ENCODE peak calls at places on chromosomes 1 and 21, in seven cellular contexts. R is endodermal cell, L is K562, T is fibroblast of lung, D is GM12865, M is aorta, J is cardiac fibroblast. P is an unnamed sample.

GRCh38 chr21:26226724-26227123 is 56.2 kb upstream of the APP start:
- DNase-seq in R (no peak), L (no peak), T (no peak), D (no peak), M (no peak), J (no peak), P (no peak)

GRCh38 chr1:197481101-197481500 is 213.0 kb downstream of the CRB1 start:
- DNase-seq in R (no peak), L (no peak), T (no peak), D (peak; percentile 68), M (no peak), J (no peak), P (no peak)

GRCh38 chr1:66371233-66372005 is 162.5 kb upstream of the SGIP1 start:
- DNase-seq in R (no peak), L (no peak), T (peak; percentile 80), D (peak; percentile 74), M (peak; percentile 55), J (peak; percentile 88), P (no peak)

GRCh38 chr1:34794001-34794789 is 1.4 kb downstream of the GJA4 start:
- DNase-seq in R (no peak), L (no peak), T (no peak), D (no peak), M (no peak), J (no peak), P (no peak)

GRCh38 chr1:163440090-163440489 is 118.3 kb downstream of the NUF2 start:
- DNase-seq in R (no peak), L (no peak), T (no peak), D (no peak), M (no peak), J (no peak), P (no peak)

GRCh38 chr21:36700961-36701911 is 2.3 kb downstream of the SIM2 start:
- DNase-seq in R (peak; percentile 80), L (peak; percentile 12), T (no peak), D (no peak), M (peak; percentile 37), J (no peak), P (no peak)

GRCh38 chr21:17682924-17683323 is 70.2 kb upstream of the BTG3 start:
- DNase-seq in R (no peak), L (no peak), T (no peak), D (no peak), M (no peak), J (no peak), P (no peak)

GRCh38 chr1:169601096-169601881 is 15.0 kb upstream of the F5 start:
- DNase-seq in R (no peak), L (peak; percentile 20), T (peak; percentile 25), D (peak; percentile 54), M (no peak), J (peak; percentile 58), P (no peak)

GRCh38 chr1:180600301-180600700 is 31.5 kb upstream of the XPR1 start:
- DNase-seq in R (no peak), L (no peak), T (no peak), D (no peak), M (no peak), J (no peak), P (no peak)

GRCh38 chr1:180745098-180745497 is 113.3 kb downstream of the XPR1 start:
- DNase-seq in R (no peak), L (no peak), T (no peak), D (no peak), M (no peak), J (no peak), P (no peak)

GRCh38 chr1:22139066-22139594 is 3.8 kb downstream of the WNT4 start:
- DNase-seq in R (no peak), L (no peak), T (no peak), D (no peak), M (no peak), J (no peak), P (no peak)

GRCh38 chr1:198246331-198246730 is 89.5 kb downstream of the NEK7 start:
- DNase-seq in R (peak; percentile 78), L (no peak), T (peak; percentile 47), D (no peak), M (no peak), J (no peak), P (no peak)

GRCh38 chr1:11787251-11787803 is 18.4 kb downstream of the MTHFR start:
- DNase-seq in R (peak; percentile 83), L (no peak), T (peak; percentile 62), D (no peak), M (peak; percentile 81), J (peak; percentile 51), P (no peak)

GRCh38 chr1:38077523-38078147 is 31.0 kb upstream of the POU3F1 start:
- DNase-seq in R (no peak), L (no peak), T (peak; percentile 24), D (no peak), M (no peak), J (no peak), P (no peak)

GRCh38 chr1:159957824-159958268 is 3.8 kb upstream of the SLAMF9 start:
- DNase-seq in R (no peak), L (peak; percentile 43), T (no peak), D (no peak), M (no peak), J (no peak), P (no peak)

GRCh38 chr1:16418823-16419425 is 18.3 kb downstream of the SPATA21 start:
- DNase-seq in R (no peak), L (no peak), T (no peak), D (no peak), M (no peak), J (peak; percentile 40), P (no peak)

GRCh38 chr1:199161766-199162303 is 523.0 kb downstream of the PTPRC start:
- DNase-seq in R (no peak), L (no peak), T (no peak), D (no peak), M (no peak), J (no peak), P (no peak)

GRCh38 chr21:16176570-16176969 is 446.8 kb downstream of the USP25 start:
- DNase-seq in R (no peak), L (no peak), T (peak; percentile 25), D (no peak), M (no peak), J (peak; percentile 34), P (no peak)

GRCh38 chr1:61910035-61910434 is 167.8 kb downstream of the PATJ start:
- DNase-seq in R (no peak), L (no peak), T (no peak), D (no peak), M (no peak), J (no peak), P (no peak)

GRCh38 chr1:108190686-108191416 is 9.3 kb downstream of the SLC25A24 start:
- DNase-seq in R (no peak), L (no peak), T (no peak), D (peak; percentile 70), M (no peak), J (peak; percentile 50), P (no peak)

GRCh38 chr1:8423702-8424538 is 106.0 kb downstream of the SLC45A1 start:
- DNase-seq in R (peak; percentile 92), L (peak; percentile 78), T (peak; percentile 78), D (peak; percentile 66), M (peak; percentile 70), J (peak; percentile 59), P (no peak)

DNA sequence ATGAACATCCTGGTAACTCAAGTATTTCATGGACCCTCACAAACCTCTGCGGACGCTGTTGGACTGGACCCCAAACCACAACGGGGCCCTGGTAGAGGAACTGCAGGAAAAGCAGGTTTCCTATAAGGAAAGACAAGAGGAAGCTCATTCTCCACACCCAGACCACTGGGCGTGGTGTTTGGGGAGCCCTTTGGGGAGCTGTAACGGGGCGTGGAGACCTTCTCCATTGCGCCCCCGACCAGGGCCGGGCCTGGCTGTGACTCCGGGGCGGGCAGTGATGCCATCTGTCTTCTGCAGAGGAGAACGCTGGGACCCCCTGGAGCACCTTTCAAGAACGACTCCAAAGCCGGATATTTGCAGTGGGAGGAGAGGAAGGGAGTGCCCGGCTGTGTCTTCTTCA is 30.0 kb upstream of the AGPAT3 start:
- DNase-seq in R (no peak), L (no peak), T (no peak), D (no peak), M (no peak), J (no peak), P (no peak)
- H3K4me3 ChIP-seq in R (no peak overlapping the region), L (no peak overlapping the region), T (no peak overlapping the region), D (no peak overlapping the region), M (no peak overlapping the region), J (no peak overlapping the region), P (no peak overlapping the region)

DNA sequence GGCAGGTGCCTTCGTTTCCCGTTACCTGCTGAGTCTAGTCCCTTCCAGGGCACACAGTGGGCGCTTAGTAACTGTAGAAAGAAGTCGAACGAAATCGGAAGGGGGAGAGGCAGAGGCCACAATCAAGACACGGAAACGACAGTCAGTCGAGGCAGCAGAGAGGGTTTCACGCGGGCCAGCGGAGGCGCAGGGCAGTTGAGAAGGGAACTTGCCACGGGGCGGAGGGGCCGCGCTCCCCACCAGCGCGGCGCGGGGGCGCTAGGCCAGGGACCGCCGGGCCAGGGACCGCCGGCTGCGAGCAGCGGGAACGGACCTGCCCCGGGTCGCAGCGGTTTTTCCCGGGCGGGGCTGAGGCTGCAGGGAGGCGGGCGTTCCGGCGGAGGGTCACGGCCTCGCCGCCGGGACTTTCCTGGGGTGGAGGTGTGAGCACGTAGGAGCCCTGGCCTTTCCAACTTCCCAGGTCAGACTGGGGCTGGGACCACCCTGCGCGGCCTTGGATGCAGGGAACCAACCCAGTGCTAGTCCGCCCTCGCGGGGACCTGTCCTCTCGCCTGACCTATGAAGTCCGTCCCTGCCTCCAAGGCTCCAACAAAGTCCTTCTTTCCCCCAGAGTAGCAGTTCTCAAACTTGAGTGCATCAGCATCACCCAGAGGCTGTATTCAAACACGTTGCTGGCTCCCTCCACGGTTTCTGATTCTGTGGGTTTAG is 150.1 kb upstream of the FGGY start:
- DNase-seq in R (peak; percentile 85), L (no peak), T (peak; percentile 30), D (peak; percentile 78), M (peak; percentile 75), J (peak; percentile 40), P (peak; percentile 55)
- H3K4me3 ChIP-seq in R (peak overlapping the region; percentile 75), L (no peak overlapping the region), T (peak overlapping the region; percentile 49), D (peak overlapping the region; percentile 53), M (peak overlapping the region; percentile 1), J (peak overlapping the region; percentile 54), P (peak overlapping the region; percentile 21)

GRCh38 chr1:28437924-28438699 is 67.7 kb upstream of the RCC1 start:
- DNase-seq in R (peak; percentile 58), L (peak; percentile 26), T (peak; percentile 98), D (peak; percentile 18), M (peak; percentile 92), J (peak; percentile 97), P (peak; percentile 93)
- H3K4me3 ChIP-seq in R (no peak overlapping the region), L (peak overlapping the region; percentile 2), T (peak overlapping the region; percentile 41), D (no peak overlapping the region), M (no peak overlapping the region), J (peak overlapping the region; percentile 35), P (peak overlapping the region; percentile 15)

DNA sequence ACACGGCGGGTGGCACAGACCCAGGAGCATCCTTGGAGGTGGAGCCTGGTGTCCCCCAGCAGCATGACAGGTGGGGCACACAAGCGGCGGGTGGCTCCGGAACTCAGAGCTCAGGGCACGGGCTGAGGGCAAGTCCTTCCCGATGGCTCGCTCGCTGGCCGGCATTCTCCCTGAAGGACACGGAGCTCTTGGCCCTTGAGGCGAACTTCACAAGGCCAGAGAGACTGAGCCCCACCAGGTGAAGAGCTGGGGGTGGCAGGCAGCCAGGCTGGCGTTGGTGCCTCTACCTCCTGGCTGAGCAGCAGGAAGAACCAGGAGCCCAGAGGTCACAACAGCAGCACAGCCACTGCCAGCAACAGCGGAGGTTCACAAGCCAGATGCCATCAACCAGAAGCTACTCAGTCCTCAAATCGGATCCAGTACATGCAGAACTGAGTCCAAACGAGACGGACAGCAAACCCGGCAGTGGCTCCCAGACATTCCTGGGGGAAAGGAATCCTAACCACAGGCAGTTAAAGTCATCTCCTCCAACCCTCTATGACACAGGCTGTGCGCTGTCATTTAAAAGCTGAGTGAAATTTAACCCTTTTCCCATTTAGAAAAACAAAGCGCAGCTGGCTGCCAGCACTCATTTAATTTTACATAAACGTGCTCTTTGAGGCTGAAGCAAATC is 54.0 kb downstream of the NPHP4 start:
- DNase-seq in R (no peak), L (no peak), T (peak; percentile 91), D (no peak), M (no peak), J (peak; percentile 34), P (peak; percentile 64)
- H3K4me3 ChIP-seq in R (no peak overlapping the region), L (no peak overlapping the region), T (no peak overlapping the region), D (no peak overlapping the region), M (no peak overlapping the region), J (no peak overlapping the region), P (no peak overlapping the region)